ENCODE peak calls at places on chromosomes 3 and 15, in eight cellular contexts. D is progenitor cell of endocrine pancreas, X is GM10248, W is astrocyte of the spinal cord, E is tibial artery, P is B cell, Q is right atrium auricular region, F is neural progenitor cell. B is an unnamed sample.

GRCh38 chr15:52220896-52221660 is 29.9 kb upstream of the GNB5 start:
- DNase-seq in D (no peak), X (no peak), W (no peak), E (no peak), P (peak; percentile 45), Q (no peak), F (no peak), B (no peak)

GRCh38 chr3:67113802-67114407 is 115.8 kb downstream of the KBTBD8 start:
- DNase-seq in D (peak; percentile 84), X (peak; percentile 56), W (peak; percentile 87), E (peak; percentile 76), P (peak; percentile 79), Q (peak; percentile 74), F (peak; percentile 92), B (peak; percentile 46)

GRCh38 chr3:44120721-44121582 is 120.7 kb upstream of the TOPAZ1 start:
- DNase-seq in D (no peak), X (no peak), W (no peak), E (no peak), P (no peak), Q (peak; percentile 61), F (no peak), B (no peak)

GRCh38 chr3:33355611-33356010 is 78.4 kb downstream of the FBXL2 start:
- DNase-seq in D (no peak), X (no peak), W (peak; percentile 73), E (no peak), P (no peak), Q (no peak), F (no peak), B (no peak)

GRCh38 chr3:72475258-72476138 is 372.7 kb downstream of the SHQ1 start:
- DNase-seq in D (no peak), X (no peak), W (no peak), E (no peak), P (no peak), Q (no peak), F (no peak), B (peak; percentile 25)

GRCh38 chr15:67196672-67197363 is 57.6 kb downstream of the AAGAB start:
- DNase-seq in D (no peak), X (no peak), W (peak; percentile 86), E (no peak), P (no peak), Q (no peak), F (no peak), B (no peak)

GRCh38 chr3:155512867-155513261 is 219.4 kb upstream of the STRIT1 start:
- DNase-seq in D (no peak), X (no peak), W (no peak), E (no peak), P (no peak), Q (no peak), F (no peak), B (no peak)

GRCh38 chr3:193946945-193947344 is 189.0 kb upstream of the HES1 start:
- DNase-seq in D (no peak), X (no peak), W (no peak), E (no peak), P (no peak), Q (no peak), F (no peak), B (no peak)

GRCh38 chr15:52349062-52349700 is 53.6 kb upstream of the MYO5C start:
- DNase-seq in D (no peak), X (no peak), W (no peak), E (no peak), P (no peak), Q (no peak), F (no peak), B (no peak)

GRCh38 chr3:69880069-69880640 is 119.4 kb upstream of the SAMMSON start:
- DNase-seq in D (no peak), X (no peak), W (no peak), E (no peak), P (no peak), Q (no peak), F (no peak), B (no peak)

GRCh38 chr3:73419993-73420392 is 204.7 kb downstream of the PDZRN3 start:
- DNase-seq in D (no peak), X (no peak), W (no peak), E (no peak), P (no peak), Q (no peak), F (no peak), B (no peak)

GRCh38 chr3:39099738-39100499 is 7.5 kb downstream of the GORASP1 start:
- DNase-seq in D (no peak), X (no peak), W (no peak), E (no peak), P (no peak), Q (no peak), F (no peak), B (no peak)
- TF ChIP-seq CTCF in D (no peak), X (no peak), W (no peak), E (no peak), P (no peak), Q (no peak), F (no peak), B (no peak)

GRCh38 chr3:42605550-42606173 is 5.2 kb downstream of the NKTR start:
- DNase-seq in D (no peak), X (no peak), W (no peak), E (no peak), P (no peak), Q (no peak), F (peak; percentile 6), B (no peak)

GRCh38 chr3:42602961-42603360 is 2.5 kb downstream of the NKTR start:
- DNase-seq in D (no peak), X (no peak), W (no peak), E (no peak), P (no peak), Q (no peak), F (no peak), B (no peak)

GRCh38 chr3:42600958-42601675 is 631 bp downstream of the NKTR start:
- DNase-seq in D (no peak), X (no peak), W (peak; percentile 64), E (peak; percentile 74), P (no peak), Q (peak; percentile 71), F (peak; percentile 89), B (no peak)

GRCh38 chr3:42600111-42600957 is at the start of gene NKTR:
- DNase-seq in D (peak; percentile 100), X (peak; percentile 94), W (peak; percentile 99), E (peak; percentile 96), P (peak; percentile 100), Q (peak; percentile 96), F (peak; percentile 100), B (peak; percentile 92)

GRCh38 chr3:42601898-42602581 is 1.6 kb downstream of the NKTR start:
- DNase-seq in D (no peak), X (no peak), W (no peak), E (no peak), P (peak; percentile 36), Q (no peak), F (peak; percentile 16), B (no peak)
- TF ChIP-seq CTCF in D (peak; percentile 25), X (no peak), W (peak; percentile 39), E (no peak), P (peak; percentile 25), Q (no peak), F (no peak), B (peak; percentile 19)

DNA sequence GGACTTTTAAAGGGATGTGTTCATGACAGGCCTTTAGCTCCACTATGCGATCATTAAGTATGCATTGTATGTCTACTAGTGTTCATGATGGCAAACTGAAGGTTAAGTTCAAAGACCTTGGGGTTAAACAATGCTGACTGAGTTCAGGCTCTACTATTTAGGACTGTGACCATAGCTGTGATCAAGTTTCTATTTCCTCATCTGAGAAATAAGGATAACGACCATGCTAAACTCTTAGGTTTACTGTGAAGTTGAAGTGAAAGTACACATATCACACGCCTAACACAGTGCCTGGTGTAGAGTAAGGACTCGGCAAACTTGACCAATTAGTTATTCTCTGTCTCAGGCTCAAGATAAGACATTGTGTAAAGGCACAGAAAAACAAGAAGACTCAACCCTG is 243.2 kb downstream of the MBNL1 start:
- DNase-seq in D (no peak), X (peak; percentile 28), W (no peak), E (no peak), P (no peak), Q (no peak), F (no peak), B (no peak)
- TF ChIP-seq CTCF in D (no peak), X (no peak), W (no peak), E (no peak), P (no peak), Q (no peak), F (no peak), B (no peak)

GRCh38 chr3:165212580-165212979 is 16.4 kb upstream of the SLITRK3 start:
- DNase-seq in D (no peak), X (no peak), W (no peak), E (no peak), P (no peak), Q (no peak), F (no peak), B (no peak)

GRCh38 chr3:165211749-165212148 is 15.6 kb upstream of the SLITRK3 start:
- DNase-seq in D (no peak), X (no peak), W (no peak), E (no peak), P (no peak), Q (no peak), F (peak; percentile 3), B (no peak)

GRCh38 chr3:165210727-165211126 is 14.5 kb upstream of the SLITRK3 start:
- DNase-seq in D (no peak), X (no peak), W (no peak), E (no peak), P (no peak), Q (no peak), F (no peak), B (no peak)

GRCh38 chr3:165206454-165207266 is 10.5 kb upstream of the SLITRK3 start:
- DNase-seq in D (peak; percentile 54), X (peak; percentile 53), W (peak; percentile 84), E (peak; percentile 59), P (peak; percentile 14), Q (peak; percentile 73), F (peak; percentile 92), B (peak; percentile 53)

DNA sequence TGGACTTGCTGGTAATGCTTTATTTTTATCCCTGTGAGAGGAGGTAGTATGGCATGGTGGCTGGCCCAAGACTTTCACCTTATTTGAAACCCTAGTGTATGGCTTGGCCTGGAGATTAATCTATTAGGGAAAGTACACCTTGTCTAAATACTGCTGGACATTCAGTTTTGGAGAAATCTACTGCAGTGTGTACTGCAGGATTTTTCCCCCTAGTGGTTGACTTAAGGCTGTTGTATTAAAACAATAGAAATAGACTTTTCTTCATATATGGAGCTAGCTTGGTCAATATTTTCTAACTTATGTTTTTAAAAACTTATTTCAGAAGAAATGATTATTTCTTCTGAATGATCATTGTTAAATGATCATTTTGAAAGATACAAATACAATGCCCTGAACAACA is 13.9 kb upstream of the SLITRK3 start:
- DNase-seq in D (no peak), X (no peak), W (no peak), E (no peak), P (no peak), Q (no peak), F (no peak), B (no peak)
- TF ChIP-seq CTCF in D (peak; percentile 53), X (no peak), W (peak; percentile 53), E (no peak), P (no peak), Q (peak; percentile 54), F (peak; percentile 53), B (no peak)

DNA sequence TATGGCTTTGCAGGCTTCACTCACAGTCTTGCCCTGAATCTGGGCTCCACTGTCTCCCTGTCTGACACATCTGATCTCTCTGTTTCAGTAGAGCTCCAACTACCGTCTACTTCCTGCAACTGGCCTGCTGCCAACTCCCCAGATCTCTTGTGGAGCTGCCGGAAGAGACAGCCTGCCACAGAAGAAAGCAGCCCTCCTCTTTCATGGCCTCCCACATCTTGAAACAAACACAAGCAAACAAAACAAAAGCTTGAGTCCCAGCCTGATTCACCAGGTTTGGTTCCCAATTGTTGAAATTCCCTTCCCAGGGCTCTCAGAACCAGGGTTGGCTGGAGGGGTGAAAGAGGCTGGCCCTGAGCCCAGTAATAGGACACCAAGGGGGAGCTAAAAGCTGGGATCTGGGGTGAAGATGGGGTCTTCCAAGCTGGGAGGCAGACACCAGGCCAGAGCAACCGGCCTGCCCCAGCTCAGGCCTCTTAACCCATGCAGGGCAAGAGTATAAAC is 55.3 kb upstream of the CA12 start:
- DNase-seq in D (no peak), X (no peak), W (peak; percentile 87), E (peak; percentile 82), P (peak; percentile 19), Q (peak; percentile 90), F (peak; percentile 72), B (peak; percentile 33)
- TF ChIP-seq CTCF in D (peak; percentile 16), X (no peak), W (peak; percentile 13), E (no peak), P (no peak), Q (no peak), F (peak; percentile 42), B (no peak)